ENCODE peak calls at places on chromosomes 11 and 22, in eight cellular contexts. J, T, H, A, S, W, P and C are unnamed samples.

GRCh38 chr11:125433454-125434121 is 62.5 kb downstream of the FEZ1 start:
- DNase-seq in J (no peak), T (peak), H (peak), A (no peak), S (peak), W (no peak), P (no peak), C (no peak)

GRCh38 chr11:75855191-75855590 is 40.2 kb downstream of the UVRAG start:
- DNase-seq in J (no peak), T (no peak), H (no peak), A (no peak), S (no peak), W (no peak), P (no peak), C (no peak)

GRCh38 chr11:128595221-128595620 is 7.9 kb upstream of the ETS1 start:
- DNase-seq in J (no peak), T (peak), H (peak), A (no peak), S (peak), W (no peak), P (no peak), C (no peak)

GRCh38 chr11:74418509-74418895 is 20.3 kb upstream of the PGM2L1 start:
- DNase-seq in J (no peak), T (peak), H (peak), A (no peak), S (peak), W (no peak), P (no peak), C (no peak)

GRCh38 chr22:42786606-42787356 is 66.1 kb upstream of the A4GALT start:
- DNase-seq in J (no peak), T (no peak), H (no peak), A (no peak), S (no peak), W (no peak), P (no peak), C (no peak)

GRCh38 chr22:17944205-17944725 is 80.1 kb downstream of the MICAL3 start:
- DNase-seq in J (no peak), T (no peak), H (no peak), A (no peak), S (no peak), W (no peak), P (no peak), C (no peak)

GRCh38 chr11:26849009-26849408 is 127.1 kb upstream of the SLC5A12 start:
- DNase-seq in J (no peak), T (no peak), H (peak), A (peak), S (no peak), W (no peak), P (no peak), C (no peak)

GRCh38 chr11:1055990-1056771 is 18.5 kb upstream of the MUC2 start:
- DNase-seq in J (no peak), T (no peak), H (no peak), A (no peak), S (no peak), W (no peak), P (no peak), C (no peak)

GRCh38 chr11:120013325-120014250 is 124.3 kb downstream of the TRIM29 start:
- DNase-seq in J (no peak), T (peak), H (peak), A (no peak), S (peak), W (no peak), P (no peak), C (no peak)

GRCh38 chr22:22203048-22203971 is 41.3 kb upstream of the VPREB1 start:
- DNase-seq in J (no peak), T (no peak), H (no peak), A (no peak), S (no peak), W (no peak), P (no peak), C (no peak)

GRCh38 chr11:134531331-134532135 is 119.5 kb upstream of the B3GAT1 start:
- DNase-seq in J (no peak), T (no peak), H (no peak), A (peak), S (no peak), W (no peak), P (peak), C (peak)

GRCh38 chr11:123654566-123655081 is at the start of gene SCN3B:
- DNase-seq in J (peak), T (peak), H (peak), A (peak), S (peak), W (no peak), P (no peak), C (no peak)

GRCh38 chr11:45859661-45860140 is 12.4 kb downstream of the CRY2 start:
- DNase-seq in J (peak), T (peak), H (peak), A (peak), S (peak), W (peak), P (peak), C (peak)

GRCh38 chr22:46042786-46043185 is 65.8 kb upstream of the WNT7B start:
- DNase-seq in J (no peak), T (peak), H (no peak), A (no peak), S (no peak), W (no peak), P (peak), C (peak)

DNA sequence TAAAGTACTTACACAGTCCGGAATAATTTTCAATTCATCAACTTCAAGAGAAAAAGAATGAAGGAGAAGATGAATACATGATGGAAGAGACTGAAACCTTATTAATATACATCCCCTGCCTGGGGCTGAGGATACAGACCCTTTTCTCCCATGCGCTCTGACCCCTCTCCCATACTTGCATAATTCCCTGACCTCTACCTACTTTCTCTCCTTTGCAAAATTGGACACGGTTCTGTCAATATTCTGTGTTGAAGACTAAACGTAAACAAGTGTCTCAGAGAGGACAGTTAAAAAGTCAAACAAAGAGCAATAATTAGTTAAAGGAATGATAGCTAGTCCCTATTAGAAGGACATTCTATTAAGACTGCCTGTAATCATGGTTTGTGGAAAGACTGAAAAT is 7.5 kb downstream of the PRDM10 start:
- DNase-seq in J (no peak), T (no peak), H (no peak), A (no peak), S (no peak), W (no peak), P (no peak), C (no peak)
- TF ChIP-seq CTCF in J (no peak), T (no peak), H (no peak), A (no peak), S (no peak), W (no peak), P (no peak), C (no peak)

GRCh38 chr22:37686002-37686982 is at the start of gene NOL12:
- DNase-seq in J (no peak), T (peak), H (peak), A (peak), S (peak), W (peak), P (peak), C (peak)
- TF ChIP-seq CTCF in J (no peak), T (no peak), H (no peak), A (no peak), S (no peak), W (peak), P (no peak), C (no peak)

GRCh38 chr22:19986011-19986409 is 30.6 kb downstream of the ARVCF start:
- DNase-seq in J (no peak), T (no peak), H (no peak), A (no peak), S (no peak), W (no peak), P (no peak), C (no peak)
- TF ChIP-seq CTCF in J (no peak), T (no peak), H (no peak), A (no peak), S (no peak), W (no peak), P (no peak), C (no peak)

GRCh38 chr11:103880968-103881367 is 155.5 kb upstream of the DDI1 start:
- DNase-seq in J (no peak), T (no peak), H (no peak), A (no peak), S (no peak), W (no peak), P (no peak), C (no peak)
- TF ChIP-seq CTCF in J (no peak), T (no peak), H (no peak), A (no peak), S (no peak), W (no peak), P (no peak), C (no peak)

DNA sequence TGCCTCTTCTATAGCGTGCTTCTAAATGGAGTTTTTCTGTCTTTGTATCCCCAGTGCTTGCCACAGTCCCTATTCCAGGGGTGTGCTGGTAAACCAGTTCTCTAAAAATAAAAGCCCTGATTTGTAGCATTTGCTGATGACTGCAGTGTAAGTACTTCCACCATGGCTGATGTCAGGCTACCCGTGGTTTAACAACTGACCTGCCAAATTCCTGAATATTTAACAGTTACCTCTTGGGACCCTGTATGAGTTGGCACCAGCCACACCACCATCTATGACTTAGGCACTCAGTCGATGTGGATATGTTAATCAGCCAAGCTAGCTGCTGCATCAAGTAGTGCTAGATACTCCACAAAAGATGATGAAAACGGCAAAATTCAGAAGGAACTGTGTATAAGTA is 94.0 kb upstream of the MTNR1B start:
- DNase-seq in J (no peak), T (no peak), H (no peak), A (no peak), S (no peak), W (no peak), P (no peak), C (no peak)
- TF ChIP-seq CTCF in J (no peak), T (no peak), H (no peak), A (no peak), S (no peak), W (no peak), P (no peak), C (no peak)

DNA sequence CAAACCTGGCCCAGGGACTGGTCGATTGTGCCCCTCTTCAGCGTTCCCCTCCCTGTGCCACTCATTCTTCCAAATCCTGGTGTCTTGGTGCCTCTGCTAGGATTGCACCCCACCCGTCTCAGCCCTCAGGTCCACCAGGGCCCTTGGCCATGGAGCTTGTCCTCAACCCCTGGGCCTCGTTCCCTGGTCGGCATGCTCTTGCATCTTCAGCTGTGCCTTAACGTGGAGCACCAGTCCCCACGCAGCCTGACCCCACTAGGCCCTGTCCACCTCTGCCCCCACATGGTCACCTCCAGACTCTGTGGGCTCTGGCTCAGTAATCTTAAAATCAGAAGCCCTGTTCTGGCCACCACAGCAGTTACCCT is 61.1 kb downstream of the OSBP2 start:
- DNase-seq in J (no peak), T (no peak), H (no peak), A (no peak), S (no peak), W (no peak), P (no peak), C (no peak)
- TF ChIP-seq CTCF in J (no peak), T (no peak), H (no peak), A (peak), S (no peak), W (no peak), P (no peak), C (no peak)

GRCh38 chr11:12235549-12235944 is 125.2 kb downstream of the MICAL2 start:
- DNase-seq in J (no peak), T (no peak), H (no peak), A (no peak), S (peak), W (no peak), P (no peak), C (no peak)
- TF ChIP-seq CTCF in J (no peak), T (peak), H (no peak), A (no peak), S (no peak), W (no peak), P (no peak), C (no peak)

DNA sequence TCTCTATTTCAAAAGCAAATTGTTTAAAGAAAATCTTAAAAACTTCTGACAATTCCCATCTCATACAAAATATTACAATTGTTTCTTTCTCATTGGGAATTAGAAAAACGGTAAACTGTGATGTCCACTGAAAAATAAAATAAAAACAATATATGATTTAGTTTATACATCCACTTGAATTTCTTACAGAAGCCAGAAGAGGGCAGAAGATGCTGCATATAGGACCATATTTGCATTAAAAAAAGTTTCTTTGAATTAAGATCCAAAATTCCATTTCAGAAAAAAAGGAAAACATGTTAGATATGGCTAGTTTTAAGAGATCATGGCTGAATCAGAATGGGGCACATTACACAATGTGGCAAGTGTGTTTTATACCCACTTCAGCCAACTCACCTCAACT is 39.3 kb upstream of the LRRC4C start:
- DNase-seq in J (no peak), T (peak), H (peak), A (no peak), S (peak), W (no peak), P (no peak), C (no peak)
- TF ChIP-seq CTCF in J (no peak), T (no peak), H (no peak), A (no peak), S (peak), W (no peak), P (no peak), C (no peak)

GRCh38 chr22:38038426-38038825 is 18.8 kb upstream of the PICK1 start:
- DNase-seq in J (no peak), T (no peak), H (no peak), A (no peak), S (no peak), W (no peak), P (no peak), C (no peak)
- TF ChIP-seq CTCF in J (no peak), T (no peak), H (no peak), A (no peak), S (no peak), W (no peak), P (no peak), C (no peak)